ENCODE peak calls at places on chromosome 3, in five cellular contexts. Q, P, F, I and B are unnamed samples.

GRCh38 chr3:185152433-185153169 is at the start of gene C3orf70:
- DNase-seq in Q (peak), P (peak), F (peak), I (no peak), B (peak)

GRCh38 chr3:11558461-11558903 is 85.2 kb downstream of the VGLL4 start:
- DNase-seq in Q (no peak), P (no peak), F (no peak), I (no peak), B (no peak)

GRCh38 chr3:143750856-143751255 is 97.4 kb downstream of the SLC9A9 start:
- DNase-seq in Q (no peak), P (no peak), F (no peak), I (no peak), B (no peak)

GRCh38 chr3:71564361-71564760 is 19.2 kb downstream of the FOXP1 start:
- DNase-seq in Q (no peak), P (no peak), F (no peak), I (no peak), B (no peak)

GRCh38 chr3:134718736-134719135 is 67.9 kb upstream of the KY start:
- DNase-seq in Q (no peak), P (no peak), F (no peak), I (no peak), B (no peak)

GRCh38 chr3:40704224-40704623 is 179.5 kb downstream of the ZNF621 start:
- DNase-seq in Q (no peak), P (no peak), F (no peak), I (no peak), B (no peak)

GRCh38 chr3:145017959-145018358 is 1046.3 kb downstream of the DIPK2A start:
- DNase-seq in Q (peak), P (no peak), F (no peak), I (no peak), B (no peak)

GRCh38 chr3:45123030-45123429 is 23.1 kb downstream of the CDCP1 start:
- DNase-seq in Q (peak), P (no peak), F (no peak), I (no peak), B (peak)

GRCh38 chr3:42140665-42141203 is 49.6 kb downstream of the TRAK1 start:
- DNase-seq in Q (no peak), P (no peak), F (no peak), I (no peak), B (no peak)

GRCh38 chr3:27976933-27977332 is 254.8 kb upstream of the EOMES start:
- DNase-seq in Q (no peak), P (no peak), F (no peak), I (no peak), B (peak)

GRCh38 chr3:168973897-168974296 is 689.6 kb downstream of the MECOM start:
- DNase-seq in Q (no peak), P (no peak), F (no peak), I (no peak), B (peak)

GRCh38 chr3:50594253-50594785 is 17.3 kb downstream of the CISH start:
- DNase-seq in Q (no peak), P (no peak), F (no peak), I (no peak), B (no peak)

GRCh38 chr3:11717768-11718581 is 74.3 kb upstream of the VGLL4 start:
- DNase-seq in Q (peak), P (no peak), F (no peak), I (no peak), B (peak)

GRCh38 chr3:49465269-49466034 is 4.6 kb upstream of the DAG1 start:
- DNase-seq in Q (no peak), P (no peak), F (no peak), I (no peak), B (peak)

GRCh38 chr3:98513736-98514135 is 9.0 kb downstream of the CLDND1 start:
- DNase-seq in Q (no peak), P (no peak), F (no peak), I (no peak), B (no peak)

GRCh38 chr3:43372809-43373587 is 86.7 kb downstream of the SNRK start:
- DNase-seq in Q (no peak), P (peak), F (peak), I (no peak), B (no peak)

DNA sequence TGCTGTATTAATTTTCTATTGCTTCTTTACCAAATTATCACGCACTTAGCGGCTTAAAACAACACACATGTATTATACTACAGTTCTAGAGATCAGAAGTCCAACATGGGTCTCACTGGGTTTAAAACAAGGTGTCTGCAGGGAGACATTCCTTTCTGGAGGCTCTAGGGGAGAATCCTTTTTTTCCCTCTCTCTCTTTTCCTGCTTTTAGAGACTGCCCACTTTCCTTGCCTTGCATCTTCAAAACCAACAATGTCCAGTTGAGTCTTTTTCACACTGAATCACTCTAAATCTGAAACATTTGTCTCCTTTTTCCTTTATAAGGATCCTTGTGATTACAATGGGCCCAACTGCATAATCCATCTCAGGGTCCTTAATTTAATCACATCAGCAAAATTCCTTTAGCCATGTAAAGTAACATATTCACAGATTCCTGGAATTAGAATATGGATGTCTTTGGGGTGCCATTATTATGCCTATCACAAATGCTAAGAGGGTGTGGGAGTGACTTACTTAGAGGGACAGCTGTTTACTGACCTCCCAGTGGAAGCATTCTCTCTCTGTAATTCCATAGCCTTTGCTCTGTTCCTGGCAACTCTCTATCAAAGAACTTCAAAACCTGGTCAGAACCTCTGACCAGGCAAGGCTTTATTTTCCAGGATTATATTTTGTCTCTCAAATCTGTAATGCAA is 21.8 kb downstream of the CD200 start:
- DNase-seq in Q (no peak), P (no peak), F (no peak), I (no peak), B (no peak)
- H3K9ac ChIP-seq in Q (no peak), P (no peak), F (no peak), I (no peak), B (no peak)

DNA sequence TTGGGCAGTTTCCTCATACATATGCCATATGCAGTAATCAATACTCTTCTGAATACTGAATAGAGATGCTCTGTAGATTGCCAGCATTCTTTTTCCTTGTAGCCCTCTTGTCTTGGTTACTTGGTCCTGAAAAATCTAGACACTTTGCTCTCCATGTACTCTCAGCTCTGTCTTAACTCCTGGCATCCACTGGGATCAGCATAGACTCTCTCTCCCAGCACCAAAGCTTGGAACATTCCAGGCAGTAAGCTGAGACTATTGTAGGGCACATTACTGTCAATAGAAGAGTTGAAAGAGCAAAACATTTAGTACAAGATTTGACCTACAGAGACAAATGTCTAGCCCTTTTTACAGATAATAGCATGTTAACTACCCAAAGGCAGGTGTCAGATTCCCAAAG is 1100.2 kb downstream of the TBL1XR1 start:
- DNase-seq in Q (no peak), P (no peak), F (no peak), I (no peak), B (no peak)
- H2BK12ac ChIP-seq in Q (no peak), P (no peak), F (no peak), I (no peak), B (no peak)

GRCh38 chr3:13345772-13346171 is 74.3 kb downstream of the NUP210 start:
- DNase-seq in Q (no peak), P (no peak), F (no peak), I (no peak), B (no peak)

GRCh38 chr3:13344663-13345062 is 75.5 kb downstream of the NUP210 start:
- DNase-seq in Q (no peak), P (no peak), F (no peak), I (no peak), B (no peak)

GRCh38 chr3:13345284-13345683 is 74.8 kb downstream of the NUP210 start:
- DNase-seq in Q (no peak), P (no peak), F (no peak), I (no peak), B (no peak)

GRCh38 chr3:13346481-13347389 is 73.4 kb downstream of the NUP210 start:
- DNase-seq in Q (no peak), P (peak), F (no peak), I (no peak), B (no peak)

GRCh38 chr3:13343601-13344000 is 76.5 kb downstream of the NUP210 start:
- DNase-seq in Q (no peak), P (no peak), F (no peak), I (no peak), B (no peak)
- H3K4me2 ChIP-seq in Q (no peak), P (no peak), F (no peak), I (no peak), B (no peak)

GRCh38 chr3:139677341-139678155 is at the start of gene NMNAT3:
- DNase-seq in Q (peak), P (peak), F (peak), I (peak), B (peak)

GRCh38 chr3:139674585-139675260 is 3.0 kb downstream of the NMNAT3 start:
- DNase-seq in Q (no peak), P (no peak), F (no peak), I (no peak), B (peak)

GRCh38 chr3:139675327-139675726 is 2.4 kb downstream of the NMNAT3 start:
- DNase-seq in Q (no peak), P (peak), F (no peak), I (no peak), B (no peak)

GRCh38 chr3:139679218-139679617 is 1.4 kb upstream of the NMNAT3 start:
- DNase-seq in Q (no peak), P (no peak), F (no peak), I (no peak), B (no peak)

GRCh38 chr3:139676634-139677197 is 1.1 kb downstream of the NMNAT3 start:
- DNase-seq in Q (no peak), P (no peak), F (no peak), I (no peak), B (no peak)
- H3K9ac ChIP-seq in Q (no peak), P (no peak), F (no peak), I (no peak), B (no peak)

GRCh38 chr3:125381743-125382142 is 6.6 kb upstream of the ZNF148 start:
- DNase-seq in Q (peak), P (no peak), F (no peak), I (no peak), B (no peak)
- H2BK12ac ChIP-seq in Q (peak), P (no peak), F (no peak), I (no peak), B (no peak)

GRCh38 chr3:39362177-39362576 is 21.0 kb upstream of the SLC25A38 start:
- DNase-seq in Q (no peak), P (no peak), F (no peak), I (no peak), B (no peak)
- H3K4me2 ChIP-seq in Q (no peak), P (no peak), F (no peak), I (no peak), B (no peak)